ENCODE peak calls at places on chromosomes 16 and 17, in five cellular contexts. One of them, this sample, is unnamed.

GRCh38 chr16:66954097-66954659 is 6.9 kb upstream of the CES3 start:
- DNase-seq in thyroid gland: peak; percentile 81
- DNase-seq in adrenal gland: peak; percentile 85
- DNase-seq in psoas muscle: peak; percentile 77
- DNase-seq in aorta: peak; percentile 88
- DNase-seq in this sample: peak; percentile 72

GRCh38 chr16:29809850-29810698 is 1.9 kb upstream of the PRRT2 start:
- DNase-seq in aorta: no peak
- DNase-seq in adrenal gland: peak; percentile 23
- DNase-seq in psoas muscle: no peak
- DNase-seq in thyroid gland: no peak
- DNase-seq in this sample: no peak

GRCh38 chr17:63698886-63699637 is 863 bp downstream of the LIMD2 start:
- DNase-seq in adrenal gland: peak; percentile 46
- DNase-seq in thyroid gland: no peak
- DNase-seq in psoas muscle: peak; percentile 50
- DNase-seq in aorta: no peak
- DNase-seq in this sample: peak; percentile 55

GRCh38 chr17:50461550-50462132 is 7.0 kb downstream of the CHAD start:
- DNase-seq in adrenal gland: no peak
- DNase-seq in aorta: no peak
- DNase-seq in psoas muscle: no peak
- DNase-seq in thyroid gland: no peak
- DNase-seq in this sample: no peak

GRCh38 chr16:20612551-20613470 is 36.6 kb upstream of the ACSM2B start:
- DNase-seq in thyroid gland: peak; percentile 98
- DNase-seq in adrenal gland: peak; percentile 44
- DNase-seq in aorta: peak; percentile 87
- DNase-seq in psoas muscle: peak; percentile 21
- DNase-seq in this sample: no peak

GRCh38 chr17:76797441-76797840 is 59.5 kb downstream of the MFSD11 start:
- DNase-seq in psoas muscle: no peak
- DNase-seq in adrenal gland: no peak
- DNase-seq in thyroid gland: no peak
- DNase-seq in aorta: no peak
- DNase-seq in this sample: no peak

GRCh38 chr17:77875051-77875780 is 83.3 kb upstream of the TNRC6C start:
- DNase-seq in aorta: no peak
- DNase-seq in psoas muscle: no peak
- DNase-seq in adrenal gland: no peak
- DNase-seq in thyroid gland: no peak
- DNase-seq in this sample: peak; percentile 55

GRCh38 chr17:40568074-40568836 is 3.0 kb upstream of the CCR7 start:
- DNase-seq in psoas muscle: no peak
- DNase-seq in aorta: no peak
- DNase-seq in adrenal gland: no peak
- DNase-seq in thyroid gland: no peak
- DNase-seq in this sample: no peak

GRCh38 chr16:28179354-28179753 is 32.4 kb downstream of the XPO6 start:
- DNase-seq in aorta: no peak
- DNase-seq in thyroid gland: no peak
- DNase-seq in adrenal gland: no peak
- DNase-seq in psoas muscle: no peak
- DNase-seq in this sample: no peak

GRCh38 chr17:57420674-57421392 is 164.5 kb downstream of the MSI2 start:
- DNase-seq in aorta: no peak
- DNase-seq in adrenal gland: no peak
- DNase-seq in thyroid gland: no peak
- DNase-seq in psoas muscle: no peak
- DNase-seq in this sample: no peak

GRCh38 chr16:9331503-9331902 is 240.1 kb downstream of the HAPSTR1 start:
- DNase-seq in thyroid gland: no peak
- DNase-seq in aorta: no peak
- DNase-seq in adrenal gland: no peak
- DNase-seq in psoas muscle: no peak
- DNase-seq in this sample: no peak

GRCh38 chr17:64118452-64118979 is 11.4 kb downstream of the ERN1 start:
- DNase-seq in psoas muscle: peak; percentile 23
- DNase-seq in aorta: no peak
- DNase-seq in adrenal gland: peak; percentile 91
- DNase-seq in thyroid gland: peak; percentile 79
- DNase-seq in this sample: peak; percentile 12

GRCh38 chr17:11880714-11881113 is 116.6 kb downstream of the ZNF18 start:
- DNase-seq in thyroid gland: no peak
- DNase-seq in adrenal gland: no peak
- DNase-seq in aorta: no peak
- DNase-seq in psoas muscle: no peak
- DNase-seq in this sample: peak; percentile 38

GRCh38 chr17:58402047-58402446 is 15.3 kb downstream of the RNF43 start:
- DNase-seq in thyroid gland: no peak
- DNase-seq in aorta: no peak
- DNase-seq in adrenal gland: no peak
- DNase-seq in psoas muscle: no peak
- DNase-seq in this sample: peak; percentile 27

GRCh38 chr17:58391302-58391984 is 25.9 kb downstream of the RNF43 start:
- DNase-seq in thyroid gland: peak; percentile 85
- DNase-seq in adrenal gland: peak; percentile 93
- DNase-seq in aorta: no peak
- DNase-seq in psoas muscle: no peak
- DNase-seq in this sample: peak; percentile 71

GRCh38 chr17:36506249-36506826 is 19.9 kb downstream of the ZNHIT3 start:
- DNase-seq in adrenal gland: no peak
- DNase-seq in psoas muscle: no peak
- DNase-seq in thyroid gland: no peak
- DNase-seq in aorta: no peak
- DNase-seq in this sample: no peak

GRCh38 chr16:80931985-80932720 is 74.5 kb downstream of the CMC2 start:
- DNase-seq in aorta: peak; percentile 85
- DNase-seq in psoas muscle: peak; percentile 81
- DNase-seq in adrenal gland: peak; percentile 75
- DNase-seq in thyroid gland: peak; percentile 61
- DNase-seq in this sample: no peak

GRCh38 chr16:68116256-68116853 is 31.2 kb downstream of the NFATC3 start:
- DNase-seq in aorta: no peak
- DNase-seq in adrenal gland: no peak
- DNase-seq in thyroid gland: no peak
- DNase-seq in psoas muscle: no peak
- DNase-seq in this sample: no peak

GRCh38 chr17:68576811-68577551 is 24.2 kb downstream of the FAM20A start:
- DNase-seq in psoas muscle: peak; percentile 39
- DNase-seq in adrenal gland: no peak
- DNase-seq in thyroid gland: no peak
- DNase-seq in aorta: no peak
- DNase-seq in this sample: peak; percentile 95

GRCh38 chr16:81530296-81530721 is 85.7 kb downstream of the CMIP start:
- DNase-seq in psoas muscle: no peak
- DNase-seq in aorta: peak; percentile 51
- DNase-seq in thyroid gland: no peak
- DNase-seq in adrenal gland: no peak
- DNase-seq in this sample: no peak

GRCh38 chr17:67995568-67996191 is 589 bp downstream of the C17orf58 start:
- DNase-seq in adrenal gland: peak; percentile 43
- DNase-seq in aorta: peak; percentile 80
- DNase-seq in psoas muscle: peak; percentile 36
- DNase-seq in thyroid gland: peak; percentile 17
- DNase-seq in this sample: peak; percentile 26

GRCh38 chr17:34645636-34646035 is 66.3 kb downstream of the TMEM132E start:
- DNase-seq in adrenal gland: no peak
- DNase-seq in aorta: no peak
- DNase-seq in psoas muscle: no peak
- DNase-seq in thyroid gland: no peak
- DNase-seq in this sample: peak; percentile 64

GRCh38 chr17:40463122-40463550 is 19.9 kb downstream of the IGFBP4 start:
- DNase-seq in thyroid gland: no peak
- DNase-seq in psoas muscle: no peak
- DNase-seq in aorta: no peak
- DNase-seq in adrenal gland: no peak
- DNase-seq in this sample: no peak

GRCh38 chr17:41965694-41966375 is 760 bp upstream of the CNP start:
- DNase-seq in adrenal gland: peak; percentile 77
- DNase-seq in psoas muscle: peak; percentile 50
- DNase-seq in aorta: no peak
- DNase-seq in thyroid gland: peak; percentile 93
- DNase-seq in this sample: peak; percentile 47

GRCh38 chr17:79937981-79938695 is 97.5 kb downstream of the TBC1D16 start:
- DNase-seq in psoas muscle: no peak
- DNase-seq in thyroid gland: no peak
- DNase-seq in aorta: no peak
- DNase-seq in adrenal gland: no peak
- DNase-seq in this sample: peak; percentile 78

GRCh38 chr17:48795444-48796162 is 21.4 kb downstream of the TTLL6 start:
- DNase-seq in aorta: peak; percentile 17
- DNase-seq in psoas muscle: no peak
- DNase-seq in adrenal gland: no peak
- DNase-seq in thyroid gland: no peak
- DNase-seq in this sample: no peak

GRCh38 chr16:56855201-56855600 is 9.8 kb upstream of the SLC12A3 start:
- DNase-seq in aorta: peak; percentile 60
- DNase-seq in psoas muscle: no peak
- DNase-seq in adrenal gland: no peak
- DNase-seq in thyroid gland: no peak
- DNase-seq in this sample: no peak
- H3K27me3 ChIP-seq in aorta: no peaks in the 10 kb centered on the region
- H3K27me3 ChIP-seq in psoas muscle: no peaks in the 10 kb centered on the region
- H3K27me3 ChIP-seq in adrenal gland: no peaks in the 10 kb centered on the region
- H3K27me3 ChIP-seq in thyroid gland: no peaks in the 10 kb centered on the region
- H3K27me3 ChIP-seq in this sample: no peaks in the 10 kb centered on the region

DNA sequence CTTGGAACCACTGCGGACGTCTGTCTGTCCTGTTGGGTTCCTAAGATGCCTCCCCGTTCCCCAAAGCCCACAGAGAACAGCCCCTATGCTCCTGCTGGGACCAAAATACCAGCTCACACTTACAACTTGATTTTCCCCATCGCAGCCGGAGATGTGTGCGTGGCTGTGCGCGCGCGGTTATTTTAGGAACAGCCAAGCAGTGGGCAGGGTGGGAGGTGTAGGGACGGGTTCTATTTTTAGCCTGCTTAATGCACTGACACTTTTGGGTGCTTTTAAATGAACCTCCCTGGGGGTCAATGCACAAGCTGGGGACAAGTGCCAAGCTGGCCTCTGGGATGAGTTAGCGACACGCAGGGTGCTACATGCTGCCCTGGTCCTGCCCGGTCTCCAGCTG is 74.1 kb downstream of the KLHDC4 start:
- DNase-seq in psoas muscle: no peak
- DNase-seq in adrenal gland: no peak
- DNase-seq in aorta: no peak
- DNase-seq in thyroid gland: no peak
- DNase-seq in this sample: no peak
- H3K4me1 ChIP-seq in psoas muscle: no peaks in the 10 kb centered on the region
- H3K4me1 ChIP-seq in adrenal gland: no peaks in the 10 kb centered on the region
- H3K4me1 ChIP-seq in aorta: no peaks in the 10 kb centered on the region
- H3K4me1 ChIP-seq in thyroid gland: peaks cover 2% of the 10 kb centered on the region
- H3K4me1 ChIP-seq in this sample: peaks cover 4% of the 10 kb centered on the region

GRCh38 chr17:43662432-43663141 is 865 bp upstream of the MEOX1 start:
- DNase-seq in adrenal gland: no peak
- DNase-seq in psoas muscle: no peak
- DNase-seq in thyroid gland: peak; percentile 13
- DNase-seq in aorta: no peak
- DNase-seq in this sample: peak; percentile 80
- H3K27me3 ChIP-seq in adrenal gland: peaks cover 3% of the 10 kb centered on the region
- H3K27me3 ChIP-seq in psoas muscle: no peaks in the 10 kb centered on the region
- H3K27me3 ChIP-seq in thyroid gland: no peaks in the 10 kb centered on the region
- H3K27me3 ChIP-seq in aorta: no peaks in the 10 kb centered on the region
- H3K27me3 ChIP-seq in this sample: no peaks in the 10 kb centered on the region

DNA sequence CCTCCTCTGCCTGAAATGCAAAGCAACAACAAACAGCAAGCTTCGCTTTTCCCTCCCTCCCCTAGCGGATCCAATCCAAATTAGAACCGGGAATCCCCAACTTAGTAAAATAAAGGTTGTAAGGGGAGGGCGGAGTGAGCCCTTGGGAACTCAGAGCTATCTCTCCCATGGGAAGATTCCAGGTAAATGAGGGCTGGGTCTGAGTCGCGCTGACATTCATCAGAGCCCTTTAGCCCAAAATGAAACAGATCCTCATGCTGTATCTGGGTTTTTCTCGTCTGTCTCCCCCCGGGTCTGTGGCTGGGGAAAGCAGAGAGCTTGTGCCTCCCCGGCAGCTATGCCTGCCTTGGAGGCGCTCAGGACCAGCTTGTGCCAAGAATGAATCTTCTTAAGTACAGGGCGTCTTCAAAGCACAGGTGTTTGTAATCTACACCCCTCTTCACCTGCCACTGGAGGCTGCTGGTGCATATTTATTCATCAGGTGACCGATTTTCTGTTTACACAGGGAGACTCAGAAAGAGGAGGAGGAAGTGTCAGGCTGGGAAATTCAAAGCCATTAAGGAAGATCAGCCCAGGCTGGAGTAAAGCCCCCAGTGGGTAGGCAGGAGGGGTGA is 55.0 kb upstream of the GSE1 start:
- DNase-seq in thyroid gland: peak; percentile 81
- DNase-seq in psoas muscle: no peak
- DNase-seq in aorta: no peak
- DNase-seq in adrenal gland: no peak
- DNase-seq in this sample: no peak
- H3K4me1 ChIP-seq in thyroid gland: peaks cover 59% of the 10 kb centered on the region
- H3K4me1 ChIP-seq in psoas muscle: peaks cover 31% of the 10 kb centered on the region
- H3K4me1 ChIP-seq in aorta: no peaks in the 10 kb centered on the region
- H3K4me1 ChIP-seq in adrenal gland: peaks cover 17% of the 10 kb centered on the region
- H3K4me1 ChIP-seq in this sample: peaks cover 12% of the 10 kb centered on the region

DNA sequence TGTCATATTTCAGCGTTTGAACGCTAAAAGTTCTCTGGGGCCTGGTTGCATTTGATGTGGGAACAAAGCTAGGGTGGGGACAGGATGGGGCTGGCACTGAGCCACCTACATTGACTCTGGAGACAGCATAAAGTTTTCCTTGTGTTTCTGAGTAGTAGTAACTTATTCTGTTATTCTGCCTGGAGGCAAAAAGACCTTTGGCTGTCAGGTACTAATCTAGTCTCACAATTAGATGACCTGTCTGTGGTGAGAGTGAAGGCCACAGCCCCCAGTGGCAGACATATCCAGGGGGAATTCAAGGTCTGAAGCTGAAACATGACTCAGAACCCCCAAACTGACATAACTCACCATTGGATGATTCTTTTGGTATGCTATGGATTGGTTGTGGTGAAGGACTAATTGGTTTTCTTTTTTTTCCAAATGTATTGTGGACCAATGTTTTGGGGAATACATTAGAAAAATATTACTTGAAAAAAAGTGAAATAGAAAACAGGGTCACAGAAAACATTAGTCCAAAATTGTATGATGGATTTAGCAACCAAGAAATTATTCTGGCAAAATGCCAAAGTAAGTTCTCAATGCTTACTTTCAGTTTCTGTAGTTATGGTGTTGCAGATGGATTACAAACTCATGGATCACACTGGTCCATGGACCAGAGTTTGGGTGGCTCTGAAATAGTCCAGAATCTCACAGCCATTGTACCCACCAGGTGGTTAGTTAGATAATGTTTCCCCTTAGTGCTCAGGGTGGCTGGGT is 10.5 kb upstream of the SALL1 start:
- DNase-seq in adrenal gland: no peak
- DNase-seq in psoas muscle: no peak
- DNase-seq in thyroid gland: no peak
- DNase-seq in aorta: no peak
- DNase-seq in this sample: peak; percentile 4
- H3K27me3 ChIP-seq in adrenal gland: peaks cover 10% of the 10 kb centered on the region
- H3K27me3 ChIP-seq in psoas muscle: peaks cover 12% of the 10 kb centered on the region
- H3K27me3 ChIP-seq in thyroid gland: no peaks in the 10 kb centered on the region
- H3K27me3 ChIP-seq in aorta: no peaks in the 10 kb centered on the region
- H3K27me3 ChIP-seq in this sample: no peaks in the 10 kb centered on the region

GRCh38 chr16:2361129-2361528 is 20.6 kb upstream of the ABCA3 start:
- DNase-seq in adrenal gland: no peak
- DNase-seq in thyroid gland: no peak
- DNase-seq in psoas muscle: no peak
- DNase-seq in aorta: no peak
- DNase-seq in this sample: no peak
- H3K4me1 ChIP-seq in adrenal gland: peaks cover 25% of the 10 kb centered on the region
- H3K4me1 ChIP-seq in thyroid gland: no peaks in the 10 kb centered on the region
- H3K4me1 ChIP-seq in psoas muscle: no peaks in the 10 kb centered on the region
- H3K4me1 ChIP-seq in aorta: no peaks in the 10 kb centered on the region
- H3K4me1 ChIP-seq in this sample: peaks cover 6% of the 10 kb centered on the region

This sample was measured in SJCRH30.